ENCODE peak calls at places on chromosomes 7 and 10, in eight cellular contexts. K, D, W, I, A, E, U and N are unnamed samples.

GRCh38 chr10:80324086-80324485 is 32.5 kb downstream of the DYDC1 start:
- DNase-seq in K (no peak), D (no peak), W (no peak), I (no peak), A (no peak), E (no peak), U (no peak), N (peak)

GRCh38 chr10:43691503-43691902 is 42.8 kb upstream of the ZNF32 start:
- DNase-seq in K (no peak), D (no peak), W (no peak), I (no peak), A (no peak), E (no peak), U (no peak), N (peak)

GRCh38 chr10:88890681-88891371 is 10.8 kb downstream of the STAMBPL1 start:
- DNase-seq in K (no peak), D (no peak), W (no peak), I (no peak), A (no peak), E (no peak), U (no peak), N (no peak)

GRCh38 chr10:79381804-79382221 is 34.5 kb downstream of the PPIF start:
- DNase-seq in K (no peak), D (no peak), W (no peak), I (no peak), A (no peak), E (peak), U (no peak), N (peak)

GRCh38 chr10:44860811-44861751 is 50.1 kb upstream of the TMEM72 start:
- DNase-seq in K (no peak), D (no peak), W (no peak), I (no peak), A (no peak), E (no peak), U (peak), N (peak)

GRCh38 chr7:12747687-12748306 is 60.4 kb downstream of the ARL4A start:
- DNase-seq in K (no peak), D (no peak), W (no peak), I (no peak), A (no peak), E (no peak), U (no peak), N (no peak)

GRCh38 chr7:83697814-83698530 is 49.0 kb upstream of the SEMA3E start:
- DNase-seq in K (no peak), D (no peak), W (no peak), I (no peak), A (no peak), E (no peak), U (no peak), N (no peak)

GRCh38 chr7:111266613-111267012 is 175.7 kb downstream of the LRRN3 start:
- DNase-seq in K (no peak), D (no peak), W (no peak), I (no peak), A (no peak), E (no peak), U (no peak), N (peak)

GRCh38 chr7:150335101-150335773 is 6.2 kb downstream of the RARRES2 start:
- DNase-seq in K (no peak), D (no peak), W (no peak), I (no peak), A (no peak), E (no peak), U (no peak), N (peak)

GRCh38 chr7:112571852-112572607 is 91.2 kb downstream of the LSMEM1 start:
- DNase-seq in K (no peak), D (no peak), W (peak), I (no peak), A (no peak), E (no peak), U (no peak), N (no peak)

GRCh38 chr7:56609852-56610355 is 493.7 kb upstream of the NUPR2 start:
- DNase-seq in K (no peak), D (no peak), W (no peak), I (no peak), A (no peak), E (no peak), U (no peak), N (no peak)

GRCh38 chr10:102982281-102982680 is 64.2 kb downstream of the CNNM2 start:
- DNase-seq in K (no peak), D (no peak), W (no peak), I (no peak), A (no peak), E (no peak), U (no peak), N (no peak)

GRCh38 chr10:130193493-130194193 is 57.5 kb downstream of the GLRX3 start:
- DNase-seq in K (no peak), D (no peak), W (no peak), I (no peak), A (no peak), E (no peak), U (no peak), N (no peak)

GRCh38 chr10:97916586-97916985 is 66.9 kb downstream of the GOLGA7B start:
- DNase-seq in K (no peak), D (no peak), W (no peak), I (peak), A (no peak), E (peak), U (no peak), N (peak)

GRCh38 chr7:132203021-132203420 is 373.2 kb downstream of the PLXNA4 start:
- DNase-seq in K (no peak), D (no peak), W (no peak), I (no peak), A (no peak), E (no peak), U (no peak), N (no peak)